ENCODE peak calls at places on chromosomes 4 and X, in eight cellular contexts. J is fibroblast of pulmonary artery, Y is heart left ventricle, F is fibroblast of lung, S is left lung, I is activated B cell treated with CpG ODN at 0.5 μM for 24 hours, K is endothelial cell of umbilical vein, Z is colonic mucosa. T is an unnamed sample.

GRCh38 chr4:143282170-143282760 is 54.4 kb upstream of the GAB1 start:
- DNase-seq in K (no peak), F (no peak), J (no peak), S (no peak), Y (peak; percentile 49), I (no peak), Z (no peak), T (no peak)

GRCh38 chr4:20493761-20494353 is 206.4 kb upstream of the PACRGL start:
- DNase-seq in J (peak; percentile 31), I (no peak), Y (no peak), S (no peak), Z (no peak), F (peak; percentile 55), K (no peak), T (no peak)

GRCh38 chr4:102867278-102868152 is 1.3 kb upstream of the CISD2 start:
- DNase-seq in Z (no peak), J (no peak), Y (no peak), K (no peak), S (no peak), F (no peak), I (no peak), T (no peak)

GRCh38 chr4:3851881-3852280 is 85.7 kb downstream of the ADRA2C start:
- DNase-seq in I (no peak), K (no peak), J (no peak), F (no peak), S (peak; percentile 53), Z (no peak), Y (no peak), T (no peak)

GRCh38 chr4:129377131-129377845 is 281.3 kb downstream of the C4orf33 start:
- DNase-seq in K (peak; percentile 69), Z (no peak), Y (no peak), I (no peak), J (no peak), F (peak; percentile 11), S (no peak), T (peak; percentile 9)

GRCh38 chr4:79872738-79873137 is 200.3 kb downstream of the ANTXR2 start:
- DNase-seq in K (no peak), I (no peak), Z (no peak), J (no peak), Y (no peak), F (no peak), S (no peak), T (no peak)

GRCh38 chrX:38095971-38096529 is 89.7 kb downstream of the SYTL5 start:
- DNase-seq in J (peak; percentile 31), S (no peak), Z (no peak), F (peak; percentile 66), K (peak; percentile 63), I (no peak), Y (no peak), T (peak; percentile 43)

GRCh38 chr4:120056249-120056648 is 10.4 kb downstream of the MAD2L1 start:
- DNase-seq in I (no peak), S (no peak), K (peak; percentile 19), J (peak; percentile 55), Z (no peak), F (peak; percentile 39), Y (no peak), T (no peak)

GRCh38 chr4:172169871-172170270 is 356.7 kb downstream of the GALNTL6 start:
- DNase-seq in Z (no peak), F (peak; percentile 9), J (no peak), Y (no peak), K (no peak), S (no peak), I (no peak), T (no peak)

DNA sequence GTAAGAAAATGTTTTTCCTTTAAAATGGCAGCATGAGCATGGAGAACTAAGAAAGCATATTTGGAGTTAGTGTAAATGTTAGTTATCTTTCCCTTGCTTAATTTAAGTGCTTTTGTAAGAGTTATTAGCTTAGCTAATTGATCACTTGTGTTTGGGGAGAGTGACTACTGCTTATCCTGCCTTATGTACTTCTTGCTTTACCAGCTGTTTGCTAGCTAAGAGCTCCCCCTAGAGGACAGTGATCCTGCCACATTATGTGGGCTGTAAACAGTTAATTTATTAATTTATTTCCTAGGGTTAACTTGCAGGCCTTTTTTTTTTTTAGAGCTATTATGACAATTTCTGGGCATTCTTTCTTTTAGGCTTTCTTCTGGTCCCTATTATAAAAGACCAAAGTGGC is 435.8 kb downstream of the MAGEB5 start:
- DNase-seq in S (no peak), I (no peak), Z (no peak), K (no peak), F (no peak), J (no peak), Y (no peak), T (peak; percentile 42)
- TF ChIP-seq CTCF in S (no peak), I (no peak), Z (no peak), K (no peak), F (no peak), J (no peak), Y (no peak), T (peak; percentile 26)

GRCh38 chr4:148345509-148345908 is 96.7 kb downstream of the NR3C2 start:
- DNase-seq in J (no peak), K (no peak), I (no peak), Y (no peak), Z (no peak), F (no peak), S (no peak), T (no peak)

GRCh38 chr4:148344382-148344781 is 97.8 kb downstream of the NR3C2 start:
- DNase-seq in J (no peak), K (peak; percentile 29), S (no peak), Z (no peak), I (no peak), F (no peak), Y (peak; percentile 33), T (no peak)

GRCh38 chr4:148346657-148347056 is 95.6 kb downstream of the NR3C2 start:
- DNase-seq in J (no peak), Y (no peak), K (no peak), Z (no peak), S (no peak), F (no peak), I (no peak), T (no peak)

GRCh38 chr4:148341980-148342800 is 100.0 kb downstream of the NR3C2 start:
- DNase-seq in I (no peak), Y (no peak), K (peak; percentile 14), S (no peak), Z (no peak), F (no peak), J (no peak), T (no peak)
- TF ChIP-seq CTCF in I (no peak), Y (no peak), K (no peak), S (no peak), Z (no peak), F (no peak), J (no peak), T (no peak)

GRCh38 chr4:26459054-26459755 is 31.1 kb downstream of the CCKAR start:
- DNase-seq in I (no peak), J (peak; percentile 81), Z (no peak), Y (no peak), F (peak; percentile 80), K (peak; percentile 51), S (no peak), T (peak; percentile 65)

GRCh38 chr4:26459756-26460530 is 30.3 kb downstream of the CCKAR start:
- DNase-seq in I (no peak), Z (no peak), K (no peak), Y (no peak), S (no peak), F (peak; percentile 79), J (no peak), T (no peak)

GRCh38 chr4:26464420-26465095 is 25.7 kb downstream of the CCKAR start:
- DNase-seq in Z (no peak), S (no peak), Y (no peak), F (no peak), J (no peak), K (no peak), I (no peak), T (no peak)

GRCh38 chr4:26463386-26463785 is 26.9 kb downstream of the CCKAR start:
- DNase-seq in Y (no peak), J (no peak), I (no peak), Z (no peak), F (no peak), K (no peak), S (no peak), T (no peak)

DNA sequence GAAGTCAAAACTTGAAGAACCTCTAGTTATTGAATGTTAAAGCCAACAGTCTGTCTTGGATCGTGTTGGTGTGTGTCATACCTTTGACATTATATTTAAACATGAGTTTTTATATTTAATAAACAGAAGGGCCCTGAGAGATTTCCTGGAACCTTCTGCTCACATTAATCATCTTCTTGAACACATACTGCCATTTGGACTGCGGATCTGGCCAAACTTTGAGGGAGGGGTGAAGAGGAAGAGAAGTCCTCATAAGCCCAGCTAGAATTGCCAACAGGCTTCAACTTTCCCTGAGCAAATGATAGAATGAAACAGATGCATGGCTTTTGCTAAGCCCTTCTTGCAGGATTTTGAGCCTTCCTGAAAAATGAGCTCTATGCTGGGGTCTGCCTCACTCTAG is 27.4 kb downstream of the CCKAR start:
- DNase-seq in K (no peak), Z (no peak), F (no peak), Y (no peak), I (no peak), S (no peak), J (no peak), T (no peak)
- TF ChIP-seq CTCF in K (no peak), Z (no peak), F (no peak), Y (no peak), I (no peak), S (no peak), J (no peak), T (no peak)

DNA sequence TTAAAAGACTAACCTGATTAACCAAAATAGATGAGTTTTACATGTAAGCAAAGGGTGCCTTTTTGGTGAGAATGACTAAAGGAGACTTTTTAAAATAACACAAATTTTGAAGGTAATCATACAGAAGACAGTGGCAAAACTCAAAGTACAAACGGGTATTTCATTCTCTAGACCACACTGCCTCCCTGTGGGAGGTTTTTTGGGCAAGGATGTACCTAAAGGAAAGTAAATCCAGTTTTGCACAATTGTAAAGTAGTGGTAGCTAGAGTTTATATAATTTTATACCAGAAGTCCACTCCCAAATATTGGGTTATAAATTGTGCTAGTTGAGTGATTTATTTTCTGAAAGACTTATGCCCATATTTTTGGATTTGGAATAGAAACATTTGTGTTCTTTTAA is 201.0 kb downstream of the PAPSS1 start:
- DNase-seq in I (no peak), K (peak; percentile 44), Y (no peak), J (peak; percentile 53), F (peak; percentile 24), S (no peak), Z (peak; percentile 19), T (peak; percentile 56)
- TF ChIP-seq CTCF in I (no peak), K (peak; percentile 29), Y (no peak), J (peak; percentile 38), F (peak; percentile 48), S (no peak), Z (peak; percentile 20), T (peak; percentile 50)

DNA sequence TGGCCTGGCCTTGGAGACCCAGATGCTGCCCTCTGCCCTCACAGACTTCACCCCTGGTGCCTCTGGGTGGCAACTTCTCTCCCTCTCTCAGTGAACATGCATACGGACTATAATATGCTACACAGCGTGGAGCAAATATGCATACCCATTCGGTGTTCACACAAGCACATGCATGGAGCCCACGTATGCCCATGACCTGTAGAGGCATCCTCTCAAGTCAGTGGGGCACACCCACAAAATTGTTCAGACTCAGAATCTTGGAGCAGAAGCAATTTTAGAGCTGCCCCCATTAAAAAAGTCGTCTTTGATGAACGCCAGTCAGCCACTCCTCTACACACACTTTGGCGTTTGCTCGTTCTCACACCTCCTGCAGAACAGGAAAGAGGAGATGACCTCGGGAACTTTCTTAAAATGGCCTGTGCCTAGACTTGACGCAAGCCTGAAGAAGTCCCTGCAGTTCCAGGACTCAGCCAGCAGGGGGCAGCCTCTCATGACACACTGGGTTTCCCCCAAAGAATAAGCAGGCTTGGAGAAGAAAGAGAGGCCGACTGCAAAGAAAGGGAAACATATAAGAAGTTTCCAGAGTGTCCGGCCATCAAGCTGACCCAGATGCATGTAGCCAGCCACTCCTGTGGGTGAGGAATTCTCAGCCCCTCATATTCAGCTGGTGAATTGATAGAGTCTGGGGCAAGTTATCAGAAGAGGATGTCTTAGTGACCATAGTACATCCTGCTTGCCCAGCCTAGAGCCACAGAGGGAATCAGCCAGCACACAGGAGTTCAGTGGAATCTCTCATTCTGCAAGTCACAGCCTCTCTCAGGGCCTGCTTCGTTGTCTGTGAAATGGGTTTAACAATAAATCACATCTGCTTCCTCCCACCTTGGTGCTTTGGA is 17.3 kb downstream of the APLN start:
- DNase-seq in J (peak; percentile 76), F (peak; percentile 30), S (peak; percentile 85), Y (peak; percentile 63), Z (peak; percentile 83), K (peak; percentile 69), I (peak; percentile 58), T (peak; percentile 76)
- TF ChIP-seq CTCF in J (peak; percentile 74), F (peak; percentile 78), S (peak; percentile 89), Y (peak; percentile 84), Z (peak; percentile 93), K (peak; percentile 78), I (no peak), T (peak; percentile 96)